ENCODE peak calls at places on chromosomes 7 and 10, in six cellular contexts. V is KBM-7; Y is ELR; J is activated CD8-positive, alpha-beta T cell treated with anti-CD3 and anti-CD28 coated beads, Interleukin-2, amount 10 ng/mL, durations not matched to agents 7 days and 5 days; O is HL-60; F is GM19239. M is an unnamed sample.

GRCh38 chr10:14560274-14560673 is 214.4 kb downstream of the FAM107B start:
- DNase-seq in Y (peak; percentile 95), J (peak; percentile 66), V (peak; percentile 80), O (peak; percentile 56), F (no peak), M (peak; percentile 93)

GRCh38 chr10:86523348-86523747 is 1.8 kb upstream of the WAPL start:
- DNase-seq in O (no peak), J (no peak), F (no peak), Y (peak; percentile 42), V (no peak), M (no peak)

GRCh38 chr7:28955723-28956607 is 2.2 kb downstream of the TRIL start:
- DNase-seq in F (no peak), V (no peak), J (peak; percentile 33), Y (no peak), O (no peak), M (no peak)

GRCh38 chr10:23073527-23073926 is 21.9 kb upstream of the MSRB2 start:
- DNase-seq in F (no peak), Y (no peak), O (no peak), V (no peak), J (no peak), M (no peak)

GRCh38 chr7:70574970-70575799 is 556.8 kb upstream of the GALNT17 start:
- DNase-seq in J (no peak), V (no peak), O (no peak), Y (peak; percentile 3), F (no peak), M (no peak)

GRCh38 chr7:47049234-47049774 is 532.6 kb downstream of the TNS3 start:
- DNase-seq in O (no peak), F (no peak), Y (no peak), J (no peak), V (no peak), M (no peak)

GRCh38 chr7:103636153-103636552 is 190.1 kb upstream of the SLC26A5 start:
- DNase-seq in J (no peak), V (no peak), Y (peak; percentile 50), O (no peak), F (no peak), M (no peak)

GRCh38 chr7:29606287-29606721 is 42.7 kb downstream of the PRR15 start:
- DNase-seq in V (no peak), J (no peak), F (no peak), O (no peak), Y (peak; percentile 84), M (no peak)

GRCh38 chr10:49353026-49353894 is 42.6 kb downstream of the DRGX start:
- DNase-seq in J (no peak), Y (no peak), F (no peak), O (no peak), V (no peak), M (no peak)

GRCh38 chr7:64371116-64371515 is 57.4 kb downstream of the ZNF736 start:
- DNase-seq in J (no peak), Y (no peak), V (no peak), O (no peak), F (no peak), M (no peak)

M was measured in GF-D8.